ENCODE peak calls at places on chromosome 11, in four cellular contexts. C is AG04449; S is lung; U is CD8-positive, alpha-beta memory T cell. I is an unnamed sample.

GRCh38 chr11:101430236-101430635 is 153.6 kb downstream of the TRPC6 start:
- DNase-seq in S (no peak), C (no peak), U (no peak), I (no peak)

GRCh38 chr11:34308049-34308692 is 49.6 kb downstream of the ABTB2 start:
- DNase-seq in S (no peak), C (no peak), U (no peak), I (no peak)

GRCh38 chr11:22169833-22170232 is 23.1 kb upstream of the ANO5 start:
- DNase-seq in U (no peak), S (no peak), C (no peak), I (no peak)

GRCh38 chr11:129230006-129230405 is 37.9 kb upstream of the ARHGAP32 start:
- DNase-seq in C (no peak), S (no peak), U (no peak), I (peak; percentile 16)

GRCh38 chr11:124669193-124669592 is 4.3 kb downstream of the SIAE start:
- DNase-seq in S (peak; percentile 54), C (no peak), U (peak; percentile 44), I (peak; percentile 29)

GRCh38 chr11:134482865-134483264 is 70.8 kb upstream of the B3GAT1 start:
- DNase-seq in C (no peak), S (no peak), U (no peak), I (no peak)

GRCh38 chr11:26028294-26028954 is 303.5 kb upstream of the ANO3 start:
- DNase-seq in S (no peak), U (no peak), C (peak; percentile 9), I (no peak)

GRCh38 chr11:203945-204586 is 3.1 kb downstream of the BET1L start:
- DNase-seq in C (no peak), U (no peak), S (peak; percentile 28), I (no peak)

GRCh38 chr11:79074547-79074946 is 366.3 kb downstream of the TENM4 start:
- DNase-seq in S (no peak), C (no peak), U (no peak), I (no peak)

GRCh38 chr11:104148074-104148473 is 15.9 kb downstream of the PDGFD start:
- DNase-seq in C (no peak), U (no peak), S (no peak), I (no peak)

GRCh38 chr11:1628506-1629325 is 859 bp upstream of the KRTAP5-5 start:
- DNase-seq in S (no peak), C (no peak), U (peak; percentile 43), I (no peak)

GRCh38 chr11:102981324-102981910 is 25.9 kb upstream of the MMP13 start:
- DNase-seq in U (no peak), S (no peak), C (no peak), I (no peak)

GRCh38 chr11:64246874-64247728 is at the start of gene PPP1R14B:
- DNase-seq in U (peak; percentile 66), S (peak; percentile 87), C (no peak), I (peak; percentile 69)

GRCh38 chr11:10818594-10818993 is 9.9 kb upstream of the EIF4G2 start:
- DNase-seq in U (no peak), C (peak; percentile 87), S (no peak), I (no peak)

GRCh38 chr11:1573847-1574255 is 1.8 kb upstream of the DUSP8 start:
- DNase-seq in U (no peak), C (no peak), S (peak; percentile 71), I (no peak)

GRCh38 chr11:31757245-31757835 is 53.8 kb downstream of the PAX6 start:
- DNase-seq in U (no peak), S (no peak), C (no peak), I (no peak)

GRCh38 chr11:22785251-22785650 is 44.4 kb downstream of the SVIP start:
- DNase-seq in C (no peak), S (no peak), U (no peak), I (no peak)

GRCh38 chr11:28910926-28911325 is 802.7 kb downstream of the METTL15 start:
- DNase-seq in S (no peak), U (no peak), C (no peak), I (no peak)

GRCh38 chr11:28701760-28702449 is 593.7 kb downstream of the METTL15 start:
- DNase-seq in C (no peak), U (no peak), S (no peak), I (no peak)

GRCh38 chr11:119481667-119482400 is 58.9 kb upstream of the THY1 start:
- DNase-seq in C (no peak), U (no peak), S (no peak), I (no peak)

GRCh38 chr11:15224466-15224865 is 109.7 kb downstream of the INSC start:
- DNase-seq in U (no peak), S (no peak), C (no peak), I (no peak)

GRCh38 chr11:44315947-44316387 is 6.0 kb upstream of the ALX4 start:
- DNase-seq in C (no peak), S (no peak), U (no peak), I (no peak)

GRCh38 chr11:108923413-108923812 is 258.5 kb downstream of the DDX10 start:
- DNase-seq in C (no peak), U (no peak), S (no peak), I (no peak)

GRCh38 chr11:58731819-58732218 is at the start of gene GLYAT:
- DNase-seq in U (no peak), S (no peak), C (no peak), I (no peak)
- H3K4me3 ChIP-seq in U (no peak within 1 kb of the TSS), S (no peak within 1 kb of the TSS), C (no peak within 1 kb of the TSS), I (no peak within 1 kb of the TSS)

DNA sequence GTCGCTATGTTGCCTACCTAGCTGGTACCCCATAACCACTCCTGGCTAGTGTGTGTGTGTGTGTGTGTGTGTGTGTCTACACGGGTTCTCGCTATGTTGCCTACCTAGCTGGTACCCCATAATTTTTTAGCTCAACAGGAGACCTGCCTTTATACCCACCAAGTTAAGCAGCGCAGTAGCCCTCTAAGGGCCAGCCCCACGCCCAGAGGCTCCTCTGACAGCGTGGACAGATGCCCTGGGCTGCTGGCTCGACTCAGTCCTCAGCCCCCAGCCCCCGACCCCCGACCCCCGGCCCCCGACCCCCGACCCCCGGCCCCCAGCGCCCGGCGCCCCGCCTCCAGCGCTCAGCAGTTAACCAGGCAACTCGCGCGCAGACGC is 338 bp upstream of the AKIP1 start:
- DNase-seq in C (no peak), U (no peak), S (no peak), I (no peak)
- H3K4me3 ChIP-seq in C (peak overlapping the region; percentile 85), U (peak overlapping the region; percentile 69), S (peak overlapping the region; percentile 44), I (peak overlapping the region; percentile 88)

GRCh38 chr11:24437123-24437522 is 59.7 kb upstream of the LUZP2 start:
- DNase-seq in U (no peak), S (no peak), C (no peak), I (no peak)
- H3K4me3 ChIP-seq in U (no peak overlapping the region), S (no peak overlapping the region), C (no peak overlapping the region), I (no peak overlapping the region)

GRCh38 chr11:3231851-3232744 is at the start of gene MRGPRE:
- DNase-seq in C (no peak), S (peak; percentile 30), U (no peak), I (no peak)
- H3K4me3 ChIP-seq in C (no peak within 1 kb of the TSS), S (no peak within 1 kb of the TSS), U (no peak within 1 kb of the TSS), I (no peak within 1 kb of the TSS)

GRCh38 chr11:27350503-27350902 is 12.5 kb downstream of the CCDC34 start:
- DNase-seq in C (peak; percentile 21), U (no peak), S (no peak), I (no peak)

GRCh38 chr11:27352781-27353180 is 10.2 kb downstream of the CCDC34 start:
- DNase-seq in S (no peak), U (no peak), C (no peak), I (no peak)

GRCh38 chr11:27349919-27350318 is 13.1 kb downstream of the CCDC34 start:
- DNase-seq in S (no peak), U (no peak), C (no peak), I (no peak)

GRCh38 chr11:27347361-27347760 is 15.7 kb downstream of the CCDC34 start:
- DNase-seq in C (no peak), S (no peak), U (no peak), I (no peak)

GRCh38 chr11:27347949-27348879 is 14.8 kb downstream of the CCDC34 start:
- DNase-seq in U (no peak), S (no peak), C (no peak), I (no peak)
- H3K4me3 ChIP-seq in U (no peak overlapping the region), S (no peak overlapping the region), C (no peak overlapping the region), I (no peak overlapping the region)

GRCh38 chr11:46387919-46388618 is 3.5 kb downstream of the CHRM4 start:
- DNase-seq in C (no peak), U (no peak), S (no peak), I (no peak)
- H3K4me3 ChIP-seq in C (no peak overlapping the region), U (no peak overlapping the region), S (no peak overlapping the region), I (no peak overlapping the region)

GRCh38 chr11:68632802-68633201 is 51.5 kb upstream of the GAL start:
- DNase-seq in C (peak; percentile 14), U (peak; percentile 9), S (no peak), I (peak; percentile 76)
- H3K4me3 ChIP-seq in C (no peak overlapping the region), U (no peak overlapping the region), S (no peak overlapping the region), I (no peak overlapping the region)

I was measured in Jurkat, Clone E6-1.